ENCODE peak calls at places on chromosomes 11 and 22, in six cellular contexts. C, J, S, F, N and M are unnamed samples.

GRCh38 chr22:48742556-48743343 is 1084.9 kb downstream of the BRD1 start:
- DNase-seq in C (no peak), J (no peak), S (no peak), F (no peak), N (no peak), M (no peak)

GRCh38 chr11:116357769-116358544 is 414.8 kb downstream of the BUD13 start:
- DNase-seq in C (no peak), J (no peak), S (peak; percentile 87), F (peak; percentile 85), N (no peak), M (no peak)

GRCh38 chr22:44407404-44408226 is 90.4 kb downstream of the RTL6 start:
- DNase-seq in C (no peak), J (no peak), S (no peak), F (no peak), N (no peak), M (no peak)

GRCh38 chr11:64339754-64340408 is at the start of gene CCDC88B:
- DNase-seq in C (no peak), J (peak; percentile 86), S (no peak), F (no peak), N (no peak), M (peak; percentile 93)

GRCh38 chr22:20862540-20862939 is 3.7 kb downstream of the SNAP29 start:
- DNase-seq in C (no peak), J (no peak), S (no peak), F (no peak), N (no peak), M (no peak)

GRCh38 chr11:59102259-59102765 is 4.7 kb upstream of the FAM111B start:
- DNase-seq in C (no peak), J (peak; percentile 50), S (peak; percentile 29), F (no peak), N (peak; percentile 74), M (peak; percentile 39)

GRCh38 chr22:35766654-35767580 is 49.2 kb downstream of the APOL5 start:
- DNase-seq in C (no peak), J (no peak), S (no peak), F (no peak), N (no peak), M (no peak)

GRCh38 chr11:102229510-102230119 is 87.7 kb upstream of the BIRC3 start:
- DNase-seq in C (peak; percentile 71), J (no peak), S (no peak), F (no peak), N (no peak), M (no peak)

GRCh38 chr11:11985016-11985715 is 23.3 kb downstream of the DKK3 start:
- DNase-seq in C (no peak), J (no peak), S (no peak), F (no peak), N (no peak), M (no peak)

GRCh38 chr22:36052505-36052941 is 23.9 kb upstream of the RBFOX2 start:
- DNase-seq in C (no peak), J (no peak), S (peak; percentile 60), F (no peak), N (no peak), M (no peak)

GRCh38 chr11:61607920-61608599 is 27.2 kb upstream of the SYT7 start:
- DNase-seq in C (no peak), J (no peak), S (no peak), F (no peak), N (no peak), M (no peak)

GRCh38 chr11:2621919-2622318 is 77.9 kb downstream of the KCNQ1OT1 start:
- DNase-seq in C (no peak), J (no peak), S (no peak), F (no peak), N (peak; percentile 31), M (no peak)

GRCh38 chr11:60928563-60929001 is 4.3 kb downstream of the TMEM132A start:
- DNase-seq in C (no peak), J (no peak), S (no peak), F (no peak), N (no peak), M (no peak)

GRCh38 chr22:46575915-46576555 is 38.6 kb upstream of the CELSR1 start:
- DNase-seq in C (no peak), J (no peak), S (no peak), F (no peak), N (no peak), M (no peak)

GRCh38 chr11:126115820-126116319 is 53.2 kb upstream of the CDON start:
- DNase-seq in C (peak; percentile 93), J (no peak), S (no peak), F (no peak), N (no peak), M (no peak)

GRCh38 chr11:86639172-86639571 is 33.2 kb downstream of the ME3 start:
- DNase-seq in C (no peak), J (no peak), S (no peak), F (no peak), N (no peak), M (no peak)

GRCh38 chr22:41782316-41782715 is 18.2 kb upstream of the CCDC134 start:
- DNase-seq in C (no peak), J (no peak), S (no peak), F (no peak), N (no peak), M (no peak)

GRCh38 chr11:44515085-44515484 is 50.4 kb upstream of the CD82 start:
- DNase-seq in C (no peak), J (no peak), S (no peak), F (no peak), N (no peak), M (no peak)

GRCh38 chr11:73323464-73323863 is 15.4 kb downstream of the ARHGEF17 start:
- DNase-seq in C (peak; percentile 41), J (no peak), S (peak; percentile 33), F (no peak), N (no peak), M (no peak)

GRCh38 chr22:21449531-21450319 is 17.5 kb upstream of the TMEM191C start:
- DNase-seq in C (no peak), J (no peak), S (no peak), F (no peak), N (no peak), M (no peak)

GRCh38 chr11:96049426-96049825 is 125.5 kb upstream of the MTMR2 start:
- DNase-seq in C (no peak), J (no peak), S (no peak), F (no peak), N (no peak), M (no peak)

GRCh38 chr11:74116719-74117118 is 54.1 kb downstream of the C2CD3 start:
- DNase-seq in C (no peak), J (no peak), S (no peak), F (no peak), N (no peak), M (no peak)

GRCh38 chr11:134949121-134949591 is 537.1 kb upstream of the B3GAT1 start:
- DNase-seq in C (peak; percentile 35), J (no peak), S (no peak), F (no peak), N (no peak), M (no peak)

GRCh38 chr11:81869337-81870065 is 864.2 kb downstream of the FAM181B start:
- DNase-seq in C (no peak), J (peak; percentile 4), S (no peak), F (no peak), N (peak; percentile 99), M (no peak)

GRCh38 chr11:44927174-44927661 is 23.5 kb downstream of the TP53I11 start:
- DNase-seq in C (peak; percentile 43), J (peak; percentile 64), S (peak; percentile 82), F (peak; percentile 70), N (no peak), M (peak; percentile 56)

GRCh38 chr22:23478175-23478574 is 101.9 kb downstream of the IGLL1 start:
- DNase-seq in C (no peak), J (no peak), S (peak; percentile 10), F (no peak), N (no peak), M (no peak)
- TF ChIP-seq TAF1 in C (no peak), J (no peak), S (no peak), F (no peak), N (no peak), M (no peak)

GRCh38 chr22:32844251-32844650 is 42.7 kb downstream of the TIMP3 start:
- DNase-seq in C (no peak), J (no peak), S (no peak), F (no peak), N (no peak), M (no peak)
- TF ChIP-seq POLR2A in C (no peak), J (no peak), S (no peak), F (no peak), N (no peak), M (no peak)

DNA sequence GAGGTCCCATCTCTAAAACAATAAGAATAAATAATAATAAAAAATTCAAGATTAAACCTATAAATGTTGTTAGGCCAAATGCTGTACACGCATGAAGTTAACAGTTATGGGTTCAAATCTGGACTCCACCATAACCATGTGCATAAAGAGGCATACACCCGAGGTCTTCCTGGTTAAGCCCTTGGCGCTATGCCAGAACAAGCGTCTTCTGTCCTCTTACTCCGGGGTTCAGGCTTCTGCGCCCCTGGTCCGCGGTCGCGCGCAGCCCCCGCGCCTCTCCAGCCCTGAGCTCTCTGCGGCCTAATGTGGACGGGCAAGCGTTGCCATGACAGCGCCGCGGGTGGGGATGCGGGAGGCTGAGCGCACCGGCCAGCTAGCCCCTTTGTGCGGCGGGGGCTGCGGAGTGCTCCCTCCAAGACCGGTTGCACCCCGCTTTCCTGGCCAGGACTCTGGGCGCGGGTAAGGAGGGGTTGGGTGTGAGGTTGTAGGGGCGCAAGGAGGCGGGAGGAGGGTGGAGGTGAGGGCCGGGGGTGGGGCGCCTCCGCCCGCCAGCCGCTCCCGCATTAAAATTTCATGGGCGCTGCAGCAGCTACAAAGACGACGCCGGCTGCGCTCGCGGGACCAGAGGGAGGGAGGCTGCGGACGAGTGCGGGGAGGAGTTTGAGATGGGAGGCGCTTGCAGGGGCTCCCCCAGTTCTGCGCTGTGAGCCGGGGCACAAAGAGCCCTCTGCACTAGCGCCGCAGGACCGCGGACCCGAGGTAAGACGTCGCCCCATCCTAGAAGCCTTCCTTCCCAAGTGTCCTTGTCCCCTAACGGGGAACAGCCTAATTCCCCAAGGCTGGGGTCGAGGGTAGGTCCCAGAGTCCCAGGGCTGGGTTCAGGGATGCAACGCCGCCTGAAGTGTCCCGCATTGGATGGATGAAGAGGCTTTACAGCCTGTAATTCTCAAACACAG is at the start of gene MIAT:
- DNase-seq in C (no peak), J (peak; percentile 73), S (peak; percentile 51), F (no peak), N (no peak), M (peak; percentile 69)
- TF ChIP-seq POLR2AphosphoS5 in C (no peak), J (no peak), S (no peak), F (no peak), N (no peak), M (no peak)

GRCh38 chr11:26021026-26021425 is 310.9 kb upstream of the ANO3 start:
- DNase-seq in C (no peak), J (no peak), S (no peak), F (no peak), N (no peak), M (no peak)
- TF ChIP-seq TAF1 in C (no peak), J (no peak), S (no peak), F (no peak), N (no peak), M (no peak)